ENCODE peak calls at places on chromosome 10, in five cellular contexts. A, U, Z, X and E are unnamed samples.

GRCh38 chr10:21372651-21373410 is 152.7 kb downstream of the SKIDA1 start:
- DNase-seq in A (no peak), U (no peak), Z (peak), X (peak), E (peak)

GRCh38 chr10:102645388-102645740 is 1.1 kb downstream of the TRIM8 start:
- DNase-seq in A (no peak), U (peak), Z (peak), X (no peak), E (peak)

GRCh38 chr10:115861864-115862263 is 411.1 kb downstream of the GFRA1 start:
- DNase-seq in A (no peak), U (no peak), Z (no peak), X (no peak), E (no peak)

GRCh38 chr10:43775379-43775778 is 126.7 kb upstream of the ZNF32 start:
- DNase-seq in A (no peak), U (no peak), Z (no peak), X (no peak), E (no peak)

GRCh38 chr10:35037104-35037503 is 53.0 kb downstream of the CUL2 start:
- DNase-seq in A (no peak), U (no peak), Z (no peak), X (no peak), E (no peak)

GRCh38 chr10:4981722-4982471 is 18.7 kb downstream of the AKR1C1 start:
- DNase-seq in A (no peak), U (no peak), Z (peak), X (no peak), E (no peak)

GRCh38 chr10:76301950-76302349 is 870.5 kb downstream of the LRMDA start:
- DNase-seq in A (peak), U (no peak), Z (peak), X (no peak), E (no peak)

GRCh38 chr10:102230264-102230860 is 4.3 kb downstream of the ELOVL3 start:
- DNase-seq in A (peak), U (no peak), Z (peak), X (peak), E (no peak)

GRCh38 chr10:62224606-62225005 is 44.0 kb downstream of the RTKN2 start:
- DNase-seq in A (no peak), U (no peak), Z (no peak), X (no peak), E (no peak)

GRCh38 chr10:50794490-50794889 is 54.8 kb downstream of the ASAH2B start:
- DNase-seq in A (no peak), U (no peak), Z (no peak), X (no peak), E (no peak)

GRCh38 chr10:111077715-111078504 is 1.1 kb downstream of the ADRA2A start:
- DNase-seq in A (no peak), U (no peak), Z (no peak), X (no peak), E (no peak)

GRCh38 chr10:73809061-73809818 is 2.2 kb downstream of the NDST2 start:
- DNase-seq in A (no peak), U (no peak), Z (no peak), X (no peak), E (no peak)

GRCh38 chr10:94194256-94194655 is 168.5 kb downstream of the NOC3L start:
- DNase-seq in A (no peak), U (no peak), Z (no peak), X (no peak), E (no peak)

GRCh38 chr10:11134411-11134810 is 116.7 kb downstream of the CELF2 start:
- DNase-seq in A (no peak), U (no peak), Z (no peak), X (no peak), E (no peak)

GRCh38 chr10:122478971-122479370 is 17.6 kb downstream of the HTRA1 start:
- DNase-seq in A (no peak), U (peak), Z (no peak), X (peak), E (no peak)

GRCh38 chr10:35394934-35395333 is 58.6 kb downstream of the CCNY start:
- DNase-seq in A (no peak), U (no peak), Z (no peak), X (no peak), E (no peak)

GRCh38 chr10:112435013-112435619 is 11.6 kb downstream of the ZDHHC6 start:
- DNase-seq in A (no peak), U (no peak), Z (peak), X (no peak), E (no peak)

GRCh38 chr10:96935148-96935547 is 103.0 kb downstream of the LCOR start:
- DNase-seq in A (no peak), U (no peak), Z (no peak), X (no peak), E (no peak)

GRCh38 chr10:32548208-32548607 is 102.3 kb downstream of the CCDC7 start:
- DNase-seq in A (no peak), U (no peak), Z (no peak), X (no peak), E (no peak)

GRCh38 chr10:113519616-113520015 is 33.2 kb upstream of the HABP2 start:
- DNase-seq in A (no peak), U (no peak), Z (peak), X (no peak), E (no peak)

GRCh38 chr10:128156999-128157755 is 31.0 kb upstream of the MKI67 start:
- DNase-seq in A (no peak), U (no peak), Z (no peak), X (no peak), E (no peak)

GRCh38 chr10:7541137-7542087 is 125.4 kb downstream of the ITIH5 start:
- DNase-seq in A (no peak), U (no peak), Z (no peak), X (peak), E (no peak)

GRCh38 chr10:33258951-33259350 is 75.5 kb downstream of the NRP1 start:
- DNase-seq in A (no peak), U (no peak), Z (no peak), X (no peak), E (no peak)

GRCh38 chr10:13885238-13885990 is 298.6 kb downstream of the PRPF18 start:
- DNase-seq in A (no peak), U (peak), Z (no peak), X (no peak), E (no peak)

GRCh38 chr10:71512794-71513379 is 116.2 kb downstream of the CDH23 start:
- DNase-seq in A (no peak), U (no peak), Z (no peak), X (no peak), E (no peak)

GRCh38 chr10:4291995-4292394 is 507.0 kb upstream of the KLF6 start:
- DNase-seq in A (no peak), U (no peak), Z (no peak), X (peak), E (no peak)

GRCh38 chr10:35324196-35324595 is 12.1 kb upstream of the CCNY start:
- DNase-seq in A (no peak), U (no peak), Z (no peak), X (no peak), E (no peak)

GRCh38 chr10:123742751-123743440 is 76.7 kb downstream of the GPR26 start:
- DNase-seq in A (no peak), U (no peak), Z (no peak), X (no peak), E (no peak)

GRCh38 chr10:121974535-121975294 is at the start of gene NSMCE4A:
- DNase-seq in A (peak), U (peak), Z (peak), X (peak), E (peak)

GRCh38 chr10:18777258-18777657 is 118.0 kb downstream of the ARL5B start:
- DNase-seq in A (no peak), U (no peak), Z (no peak), X (no peak), E (no peak)